ENCODE peak calls at places on chromosome 15, in ten cellular contexts. One of them, this sample, is unnamed.

GRCh38 chr15:45670511-45670910 is 35.7 kb downstream of the SQOR start:
- DNase-seq in AG20443: peak; percentile 30
- DNase-seq in nephron progenitor cell: no peak
- DNase-seq in substantia nigra: no peak
- DNase-seq in HCEC 1CT: no peak
- DNase-seq in dorsolateral prefrontal cortex: no peak
- DNase-seq in pons: no peak
- DNase-seq in fibroblast of pulmonary artery: peak; percentile 59
- DNase-seq in IMR-90: peak; percentile 30
- DNase-seq in fibroblast of mammary gland: peak; percentile 52
- DNase-seq in this sample: no peak

GRCh38 chr15:31393441-31394091 is 66.9 kb downstream of the KLF13 start:
- DNase-seq in AG20443: no peak
- DNase-seq in nephron progenitor cell: no peak
- DNase-seq in substantia nigra: no peak
- DNase-seq in HCEC 1CT: no peak
- DNase-seq in dorsolateral prefrontal cortex: no peak
- DNase-seq in pons: no peak
- DNase-seq in fibroblast of pulmonary artery: no peak
- DNase-seq in IMR-90: no peak
- DNase-seq in fibroblast of mammary gland: no peak
- DNase-seq in this sample: no peak

GRCh38 chr15:80923668-80924067 is 66.0 kb downstream of the MESD start:
- DNase-seq in AG20443: no peak
- DNase-seq in nephron progenitor cell: no peak
- DNase-seq in substantia nigra: no peak
- DNase-seq in HCEC 1CT: peak; percentile 11
- DNase-seq in dorsolateral prefrontal cortex: no peak
- DNase-seq in pons: no peak
- DNase-seq in fibroblast of pulmonary artery: no peak
- DNase-seq in IMR-90: peak; percentile 57
- DNase-seq in fibroblast of mammary gland: peak; percentile 33
- DNase-seq in this sample: peak; percentile 68

GRCh38 chr15:90388462-90389182 is 580 bp downstream of the IQGAP1 start:
- DNase-seq in AG20443: peak; percentile 77
- DNase-seq in nephron progenitor cell: peak; percentile 60
- DNase-seq in substantia nigra: no peak
- DNase-seq in HCEC 1CT: peak; percentile 54
- DNase-seq in dorsolateral prefrontal cortex: peak; percentile 32
- DNase-seq in pons: no peak
- DNase-seq in fibroblast of pulmonary artery: peak; percentile 43
- DNase-seq in IMR-90: peak; percentile 41
- DNase-seq in fibroblast of mammary gland: peak; percentile 50
- DNase-seq in this sample: peak; percentile 90

GRCh38 chr15:49645937-49646336 is 25.1 kb downstream of the DTWD1 start:
- DNase-seq in AG20443: peak; percentile 20
- DNase-seq in nephron progenitor cell: no peak
- DNase-seq in substantia nigra: no peak
- DNase-seq in HCEC 1CT: peak; percentile 7
- DNase-seq in dorsolateral prefrontal cortex: peak; percentile 7
- DNase-seq in pons: no peak
- DNase-seq in fibroblast of pulmonary artery: peak; percentile 45
- DNase-seq in IMR-90: peak; percentile 81
- DNase-seq in fibroblast of mammary gland: peak; percentile 82
- DNase-seq in this sample: peak; percentile 30

GRCh38 chr15:66936115-66936863 is 129.1 kb upstream of the SMAD3 start:
- DNase-seq in AG20443: peak; percentile 80
- DNase-seq in nephron progenitor cell: no peak
- DNase-seq in substantia nigra: no peak
- DNase-seq in HCEC 1CT: peak; percentile 58
- DNase-seq in dorsolateral prefrontal cortex: no peak
- DNase-seq in pons: no peak
- DNase-seq in fibroblast of pulmonary artery: peak; percentile 51
- DNase-seq in IMR-90: peak; percentile 64
- DNase-seq in fibroblast of mammary gland: peak; percentile 87
- DNase-seq in this sample: peak; percentile 41

GRCh38 chr15:95105229-95105628 is 873.9 kb downstream of the MCTP2 start:
- DNase-seq in AG20443: peak; percentile 30
- DNase-seq in nephron progenitor cell: no peak
- DNase-seq in substantia nigra: no peak
- DNase-seq in HCEC 1CT: peak; percentile 82
- DNase-seq in dorsolateral prefrontal cortex: no peak
- DNase-seq in pons: no peak
- DNase-seq in fibroblast of pulmonary artery: peak; percentile 51
- DNase-seq in IMR-90: peak; percentile 72
- DNase-seq in fibroblast of mammary gland: peak; percentile 32
- DNase-seq in this sample: no peak

GRCh38 chr15:57158589-57158988 is 217.7 kb upstream of the CGNL1 start:
- DNase-seq in AG20443: peak; percentile 40
- DNase-seq in nephron progenitor cell: no peak
- DNase-seq in substantia nigra: no peak
- DNase-seq in HCEC 1CT: peak; percentile 64
- DNase-seq in dorsolateral prefrontal cortex: peak; percentile 25
- DNase-seq in pons: peak; percentile 96
- DNase-seq in fibroblast of pulmonary artery: no peak
- DNase-seq in IMR-90: peak; percentile 48
- DNase-seq in fibroblast of mammary gland: peak; percentile 57
- DNase-seq in this sample: no peak

GRCh38 chr15:91867581-91868026 is 14.1 kb downstream of the SLCO3A1 start:
- DNase-seq in AG20443: peak; percentile 90
- DNase-seq in nephron progenitor cell: no peak
- DNase-seq in substantia nigra: no peak
- DNase-seq in HCEC 1CT: peak; percentile 94
- DNase-seq in dorsolateral prefrontal cortex: peak; percentile 27
- DNase-seq in pons: no peak
- DNase-seq in fibroblast of pulmonary artery: peak; percentile 92
- DNase-seq in IMR-90: peak; percentile 87
- DNase-seq in fibroblast of mammary gland: peak; percentile 96
- DNase-seq in this sample: peak; percentile 95

GRCh38 chr15:100958326-100959065 is 39.3 kb downstream of the LRRK1 start:
- DNase-seq in AG20443: peak; percentile 58
- DNase-seq in nephron progenitor cell: no peak
- DNase-seq in substantia nigra: no peak
- DNase-seq in HCEC 1CT: peak; percentile 79
- DNase-seq in dorsolateral prefrontal cortex: no peak
- DNase-seq in pons: no peak
- DNase-seq in fibroblast of pulmonary artery: peak; percentile 43
- DNase-seq in IMR-90: peak; percentile 71
- DNase-seq in fibroblast of mammary gland: peak; percentile 76
- DNase-seq in this sample: no peak

GRCh38 chr15:41510728-41511127 is 2.9 kb downstream of the LTK start:
- DNase-seq in AG20443: no peak
- DNase-seq in nephron progenitor cell: no peak
- DNase-seq in substantia nigra: no peak
- DNase-seq in HCEC 1CT: no peak
- DNase-seq in dorsolateral prefrontal cortex: no peak
- DNase-seq in pons: no peak
- DNase-seq in fibroblast of pulmonary artery: no peak
- DNase-seq in IMR-90: no peak
- DNase-seq in fibroblast of mammary gland: no peak
- DNase-seq in this sample: peak; percentile 66

GRCh38 chr15:25478313-25478712 is 39.5 kb upstream of the UBE3A start:
- DNase-seq in AG20443: no peak
- DNase-seq in nephron progenitor cell: no peak
- DNase-seq in substantia nigra: no peak
- DNase-seq in HCEC 1CT: no peak
- DNase-seq in dorsolateral prefrontal cortex: no peak
- DNase-seq in pons: no peak
- DNase-seq in fibroblast of pulmonary artery: no peak
- DNase-seq in IMR-90: no peak
- DNase-seq in fibroblast of mammary gland: no peak
- DNase-seq in this sample: no peak

GRCh38 chr15:64695571-64695992 is 79.8 kb downstream of the RBPMS2 start:
- DNase-seq in AG20443: no peak
- DNase-seq in nephron progenitor cell: no peak
- DNase-seq in substantia nigra: no peak
- DNase-seq in HCEC 1CT: no peak
- DNase-seq in dorsolateral prefrontal cortex: no peak
- DNase-seq in pons: peak; percentile 88
- DNase-seq in fibroblast of pulmonary artery: no peak
- DNase-seq in IMR-90: no peak
- DNase-seq in fibroblast of mammary gland: no peak
- DNase-seq in this sample: peak; percentile 22

GRCh38 chr15:63522143-63522531 is 17.7 kb downstream of the USP3 start:
- DNase-seq in AG20443: peak; percentile 8
- DNase-seq in nephron progenitor cell: no peak
- DNase-seq in substantia nigra: no peak
- DNase-seq in HCEC 1CT: no peak
- DNase-seq in dorsolateral prefrontal cortex: no peak
- DNase-seq in pons: no peak
- DNase-seq in fibroblast of pulmonary artery: peak; percentile 31
- DNase-seq in IMR-90: no peak
- DNase-seq in fibroblast of mammary gland: peak; percentile 80
- DNase-seq in this sample: no peak

GRCh38 chr15:45892182-45892581 is 257.4 kb downstream of the SQOR start:
- DNase-seq in AG20443: peak; percentile 32
- DNase-seq in nephron progenitor cell: no peak
- DNase-seq in substantia nigra: no peak
- DNase-seq in HCEC 1CT: no peak
- DNase-seq in dorsolateral prefrontal cortex: no peak
- DNase-seq in pons: no peak
- DNase-seq in fibroblast of pulmonary artery: peak; percentile 19
- DNase-seq in IMR-90: no peak
- DNase-seq in fibroblast of mammary gland: no peak
- DNase-seq in this sample: no peak

GRCh38 chr15:100842756-100843730 is 36.6 kb upstream of the ALDH1A3 start:
- DNase-seq in AG20443: peak; percentile 33
- DNase-seq in nephron progenitor cell: no peak
- DNase-seq in substantia nigra: no peak
- DNase-seq in HCEC 1CT: peak; percentile 48
- DNase-seq in dorsolateral prefrontal cortex: no peak
- DNase-seq in pons: no peak
- DNase-seq in fibroblast of pulmonary artery: peak; percentile 39
- DNase-seq in IMR-90: peak; percentile 92
- DNase-seq in fibroblast of mammary gland: peak; percentile 14
- DNase-seq in this sample: peak; percentile 77

GRCh38 chr15:89964555-89964954 is 36.6 kb upstream of the ZNF710 start:
- DNase-seq in AG20443: no peak
- DNase-seq in nephron progenitor cell: no peak
- DNase-seq in substantia nigra: no peak
- DNase-seq in HCEC 1CT: no peak
- DNase-seq in dorsolateral prefrontal cortex: peak; percentile 40
- DNase-seq in pons: peak; percentile 36
- DNase-seq in fibroblast of pulmonary artery: no peak
- DNase-seq in IMR-90: no peak
- DNase-seq in fibroblast of mammary gland: no peak
- DNase-seq in this sample: no peak

GRCh38 chr15:56242576-56243116 is 1.0 kb downstream of the RFX7 start:
- DNase-seq in AG20443: no peak
- DNase-seq in nephron progenitor cell: no peak
- DNase-seq in substantia nigra: no peak
- DNase-seq in HCEC 1CT: peak; percentile 5
- DNase-seq in dorsolateral prefrontal cortex: no peak
- DNase-seq in pons: peak; percentile 59
- DNase-seq in fibroblast of pulmonary artery: no peak
- DNase-seq in IMR-90: no peak
- DNase-seq in fibroblast of mammary gland: peak; percentile 12
- DNase-seq in this sample: peak; percentile 84

GRCh38 chr15:92091155-92091734 is 237.7 kb downstream of the SLCO3A1 start:
- DNase-seq in AG20443: peak; percentile 59
- DNase-seq in nephron progenitor cell: peak; percentile 85
- DNase-seq in substantia nigra: no peak
- DNase-seq in HCEC 1CT: peak; percentile 15
- DNase-seq in dorsolateral prefrontal cortex: peak; percentile 84
- DNase-seq in pons: no peak
- DNase-seq in fibroblast of pulmonary artery: peak; percentile 41
- DNase-seq in IMR-90: peak; percentile 11
- DNase-seq in fibroblast of mammary gland: peak; percentile 14
- DNase-seq in this sample: peak; percentile 70

GRCh38 chr15:67762610-67763368 is 62.5 kb upstream of the SKOR1 start:
- DNase-seq in AG20443: peak; percentile 64
- DNase-seq in nephron progenitor cell: no peak
- DNase-seq in substantia nigra: no peak
- DNase-seq in HCEC 1CT: no peak
- DNase-seq in dorsolateral prefrontal cortex: no peak
- DNase-seq in pons: no peak
- DNase-seq in fibroblast of pulmonary artery: no peak
- DNase-seq in IMR-90: peak; percentile 34
- DNase-seq in fibroblast of mammary gland: peak; percentile 50
- DNase-seq in this sample: no peak

GRCh38 chr15:50148362-50148963 is 29.4 kb upstream of the ATP8B4 start:
- DNase-seq in AG20443: peak; percentile 40
- DNase-seq in nephron progenitor cell: peak; percentile 31
- DNase-seq in substantia nigra: no peak
- DNase-seq in HCEC 1CT: peak; percentile 58
- DNase-seq in dorsolateral prefrontal cortex: no peak
- DNase-seq in pons: no peak
- DNase-seq in fibroblast of pulmonary artery: peak; percentile 81
- DNase-seq in IMR-90: peak; percentile 79
- DNase-seq in fibroblast of mammary gland: peak; percentile 72
- DNase-seq in this sample: no peak

GRCh38 chr15:67082007-67082536 is 16.7 kb downstream of the SMAD3 start:
- DNase-seq in AG20443: no peak
- DNase-seq in nephron progenitor cell: no peak
- DNase-seq in substantia nigra: no peak
- DNase-seq in HCEC 1CT: no peak
- DNase-seq in dorsolateral prefrontal cortex: no peak
- DNase-seq in pons: no peak
- DNase-seq in fibroblast of pulmonary artery: no peak
- DNase-seq in IMR-90: no peak
- DNase-seq in fibroblast of mammary gland: no peak
- DNase-seq in this sample: no peak

GRCh38 chr15:68561146-68561545 is 17.6 kb upstream of the CORO2B start:
- DNase-seq in AG20443: no peak
- DNase-seq in nephron progenitor cell: no peak
- DNase-seq in substantia nigra: no peak
- DNase-seq in HCEC 1CT: no peak
- DNase-seq in dorsolateral prefrontal cortex: peak; percentile 74
- DNase-seq in pons: no peak
- DNase-seq in fibroblast of pulmonary artery: no peak
- DNase-seq in IMR-90: no peak
- DNase-seq in fibroblast of mammary gland: no peak
- DNase-seq in this sample: no peak

GRCh38 chr15:90592144-90592887 is 62.6 kb downstream of the CRTC3 start:
- DNase-seq in AG20443: peak; percentile 57
- DNase-seq in nephron progenitor cell: no peak
- DNase-seq in substantia nigra: no peak
- DNase-seq in HCEC 1CT: peak; percentile 90
- DNase-seq in dorsolateral prefrontal cortex: no peak
- DNase-seq in pons: no peak
- DNase-seq in fibroblast of pulmonary artery: peak; percentile 77
- DNase-seq in IMR-90: peak; percentile 90
- DNase-seq in fibroblast of mammary gland: peak; percentile 91
- DNase-seq in this sample: peak; percentile 93